ENCODE peak calls at places on chromosomes 13 and 19, in six cellular contexts. One of them, this sample, is unnamed.

GRCh38 chr13:103130681-103131210 is 64.5 kb upstream of the SLC10A2 start:
- DNase-seq in stromal cell of bone marrow: no peak
- DNase-seq in brain microvascular endothelial cell: no peak
- DNase-seq in HCT116: no peak
- DNase-seq in EL: no peak
- DNase-seq in neural crest cell: no peak
- DNase-seq in this sample: peak; percentile 66

GRCh38 chr13:31733066-31733465 is 6.3 kb upstream of the RXFP2 start:
- DNase-seq in neural crest cell: no peak
- DNase-seq in EL: peak; percentile 42
- DNase-seq in stromal cell of bone marrow: no peak
- DNase-seq in brain microvascular endothelial cell: peak; percentile 53
- DNase-seq in HCT116: no peak
- DNase-seq in this sample: no peak

GRCh38 chr19:7799640-7800355 is 30.2 kb upstream of the EVI5L start:
- DNase-seq in stromal cell of bone marrow: peak; percentile 53
- DNase-seq in neural crest cell: peak; percentile 76
- DNase-seq in EL: peak; percentile 78
- DNase-seq in HCT116: peak; percentile 76
- DNase-seq in brain microvascular endothelial cell: peak; percentile 66
- DNase-seq in this sample: peak; percentile 18

GRCh38 chr13:30843548-30843947 is 62.5 kb upstream of the MEDAG start:
- DNase-seq in EL: no peak
- DNase-seq in neural crest cell: no peak
- DNase-seq in stromal cell of bone marrow: no peak
- DNase-seq in brain microvascular endothelial cell: no peak
- DNase-seq in HCT116: no peak
- DNase-seq in this sample: no peak

GRCh38 chr13:47545630-47546029 is 455.4 kb downstream of the SUCLA2 start:
- DNase-seq in EL: no peak
- DNase-seq in HCT116: no peak
- DNase-seq in brain microvascular endothelial cell: no peak
- DNase-seq in stromal cell of bone marrow: peak; percentile 7
- DNase-seq in neural crest cell: no peak
- DNase-seq in this sample: no peak

GRCh38 chr13:73335226-73335625 is 276.4 kb downstream of the KLF5 start:
- DNase-seq in EL: peak; percentile 87
- DNase-seq in HCT116: peak; percentile 59
- DNase-seq in stromal cell of bone marrow: no peak
- DNase-seq in neural crest cell: no peak
- DNase-seq in brain microvascular endothelial cell: peak; percentile 25
- DNase-seq in this sample: peak; percentile 96

GRCh38 chr13:71858647-71859046 is 8.4 kb downstream of the DACH1 start:
- DNase-seq in neural crest cell: no peak
- DNase-seq in brain microvascular endothelial cell: no peak
- DNase-seq in HCT116: no peak
- DNase-seq in EL: no peak
- DNase-seq in stromal cell of bone marrow: no peak
- DNase-seq in this sample: no peak

GRCh38 chr13:113113846-113114271 is 8.3 kb downstream of the F7 start:
- DNase-seq in stromal cell of bone marrow: no peak
- DNase-seq in brain microvascular endothelial cell: no peak
- DNase-seq in neural crest cell: no peak
- DNase-seq in HCT116: no peak
- DNase-seq in EL: no peak
- DNase-seq in this sample: no peak

GRCh38 chr13:111431241-111431640 is 110.8 kb downstream of the TEX29 start:
- DNase-seq in EL: no peak
- DNase-seq in HCT116: no peak
- DNase-seq in brain microvascular endothelial cell: no peak
- DNase-seq in neural crest cell: no peak
- DNase-seq in stromal cell of bone marrow: no peak
- DNase-seq in this sample: no peak

GRCh38 chr19:14091885-14092462 is 1.4 kb upstream of the SAMD1 start:
- DNase-seq in stromal cell of bone marrow: no peak
- DNase-seq in brain microvascular endothelial cell: no peak
- DNase-seq in EL: no peak
- DNase-seq in HCT116: no peak
- DNase-seq in neural crest cell: no peak
- DNase-seq in this sample: no peak

GRCh38 chr19:33205110-33205509 is 11.0 kb downstream of the LRP3 start:
- DNase-seq in neural crest cell: no peak
- DNase-seq in stromal cell of bone marrow: no peak
- DNase-seq in EL: no peak
- DNase-seq in HCT116: no peak
- DNase-seq in brain microvascular endothelial cell: no peak
- DNase-seq in this sample: no peak

GRCh38 chr13:76832258-76832988 is 53.8 kb downstream of the KCTD12 start:
- DNase-seq in HCT116: no peak
- DNase-seq in EL: no peak
- DNase-seq in stromal cell of bone marrow: no peak
- DNase-seq in brain microvascular endothelial cell: no peak
- DNase-seq in neural crest cell: no peak
- DNase-seq in this sample: no peak

GRCh38 chr19:6374179-6374709 is 1.5 kb downstream of the PSPN start:
- DNase-seq in EL: no peak
- DNase-seq in HCT116: no peak
- DNase-seq in stromal cell of bone marrow: no peak
- DNase-seq in brain microvascular endothelial cell: no peak
- DNase-seq in neural crest cell: no peak
- DNase-seq in this sample: no peak

GRCh38 chr13:51137250-51137649 is 26.2 kb upstream of the C13orf42 start:
- DNase-seq in EL: no peak
- DNase-seq in neural crest cell: no peak
- DNase-seq in HCT116: no peak
- DNase-seq in stromal cell of bone marrow: no peak
- DNase-seq in brain microvascular endothelial cell: no peak
- DNase-seq in this sample: no peak

GRCh38 chr19:28334419-28334818 is 878.5 kb downstream of the UQCRFS1 start:
- DNase-seq in neural crest cell: no peak
- DNase-seq in EL: no peak
- DNase-seq in stromal cell of bone marrow: no peak
- DNase-seq in HCT116: no peak
- DNase-seq in brain microvascular endothelial cell: no peak
- DNase-seq in this sample: no peak

GRCh38 chr13:102863590-102863989 is 17.8 kb downstream of the ERCC5 start:
- DNase-seq in HCT116: no peak
- DNase-seq in EL: no peak
- DNase-seq in neural crest cell: no peak
- DNase-seq in brain microvascular endothelial cell: no peak
- DNase-seq in stromal cell of bone marrow: no peak
- DNase-seq in this sample: no peak

This sample was measured in foreskin keratinocyte.